ENCODE peak calls at places on chromosome 20, in nine cellular contexts. P is activated CD8-positive, alpha-beta memory T cell treated with anti-CD3 and anti-CD28 coated beads for 24 hours; K is HAP-1; Z is amniotic stem cell; F is NCI-H774; E is stimulated activated naive B cell treated with anti-CD40 and anti-IgM and Interleukin-4, amounts not matched to agents 10 μg/mL and 1 μg/mL and 100 μg/mL, for 72 hours; X is cardiac muscle cell; U is PC-9; L is AG09319. O is an unnamed sample.

GRCh38 chr20:10508060-10508459 is 73.0 kb downstream of the SLX4IP start:
- DNase-seq in K (no peak), Z (no peak), E (no peak), F (no peak), X (no peak), U (no peak), P (no peak), L (no peak), O (no peak)

GRCh38 chr20:53736122-53736756 is 142.6 kb upstream of the ZNF217 start:
- DNase-seq in E (no peak), L (no peak), X (peak), P (no peak), U (peak), K (peak), Z (no peak), F (no peak), O (no peak)

GRCh38 chr20:61744691-61745396 is 320.8 kb downstream of the TAF4 start:
- DNase-seq in L (no peak), E (no peak), P (no peak), F (no peak), U (no peak), K (no peak), X (no peak), Z (no peak), O (no peak)

GRCh38 chr20:8168785-8169288 is 36.8 kb downstream of the PLCB1 start:
- DNase-seq in Z (no peak), K (no peak), U (no peak), P (no peak), F (no peak), E (no peak), X (no peak), L (no peak), O (no peak)

GRCh38 chr20:14404515-14404914 is 67.1 kb upstream of the FLRT3 start:
- DNase-seq in E (no peak), L (no peak), F (no peak), P (no peak), U (no peak), K (no peak), Z (no peak), X (no peak), O (no peak)

GRCh38 chr20:34022154-34022842 is 28.6 kb downstream of the RALY start:
- DNase-seq in U (no peak), P (no peak), E (peak), K (peak), X (peak), F (no peak), L (no peak), Z (no peak), O (peak)

GRCh38 chr20:62417981-62418708 is 9.2 kb downstream of the RBBP8NL start:
- DNase-seq in U (no peak), X (no peak), L (no peak), Z (no peak), E (no peak), K (no peak), P (no peak), F (no peak), O (no peak)

GRCh38 chr20:17357238-17357637 is 130.4 kb downstream of the PCSK2 start:
- DNase-seq in F (peak), Z (no peak), U (no peak), K (no peak), P (no peak), L (no peak), E (no peak), X (no peak), O (no peak)

GRCh38 chr20:37243076-37243936 is 18.3 kb downstream of the GHRH start:
- DNase-seq in K (no peak), P (no peak), Z (no peak), U (no peak), E (no peak), X (peak), L (no peak), F (no peak), O (no peak)

GRCh38 chr20:63695419-63696310 is 787 bp upstream of the TNFRSF6B start:
- DNase-seq in P (no peak), E (no peak), K (peak), F (no peak), Z (no peak), L (no peak), U (no peak), X (no peak), O (no peak)

GRCh38 chr20:58875541-58876134 is 23.1 kb downstream of the GNAS start:
- DNase-seq in F (no peak), P (no peak), L (no peak), X (no peak), K (no peak), U (no peak), E (no peak), Z (peak), O (peak)

GRCh38 chr20:32823078-32823477 is 3.3 kb downstream of the MAPRE1 start:
- DNase-seq in F (no peak), X (peak), E (no peak), K (no peak), L (no peak), P (no peak), Z (peak), U (no peak), O (peak)

GRCh38 chr20:9668356-9668755 is 154.0 kb downstream of the LAMP5 start:
- DNase-seq in Z (no peak), F (no peak), X (no peak), L (no peak), K (no peak), U (no peak), E (no peak), P (no peak), O (no peak)

GRCh38 chr20:48629960-48630315 is 197.9 kb downstream of the PREX1 start:
- DNase-seq in L (no peak), Z (no peak), P (no peak), X (no peak), K (no peak), U (no peak), E (no peak), F (no peak), O (no peak)